ENCODE peak calls at places on chromosomes 3 and 15, in seven cellular contexts. F is activated T-helper 1 cell treated with Interleukin-2 at 50 U/mL for 16 hours, E is GM12892, P is amniotic stem cell, J is ELF-1, K is aorta, O is adipocyte. Q is an unnamed sample.

GRCh38 chr15:59873873-59874272 is 130.2 kb upstream of the FOXB1 start:
- DNase-seq in F (no peak), E (no peak), P (no peak), J (no peak), K (no peak), O (no peak), Q (no peak)

GRCh38 chr3:59142581-59142980 is 92.8 kb upstream of the CFAP20DC start:
- DNase-seq in F (no peak), E (no peak), P (no peak), J (no peak), K (no peak), O (no peak), Q (no peak)

GRCh38 chr3:39413691-39414420 is 7.3 kb downstream of the RPSA start:
- DNase-seq in F (no peak), E (no peak), P (no peak), J (no peak), K (no peak), O (no peak), Q (peak)

GRCh38 chr15:35557544-35557943 is 11.6 kb upstream of the DPH6 start:
- DNase-seq in F (no peak), E (no peak), P (peak), J (no peak), K (no peak), O (peak), Q (peak)

GRCh38 chr3:135240426-135240825 is 445.4 kb downstream of the EPHB1 start:
- DNase-seq in F (no peak), E (no peak), P (no peak), J (peak), K (no peak), O (no peak), Q (no peak)

GRCh38 chr3:61771976-61772375 is 210.6 kb downstream of the PTPRG start:
- DNase-seq in F (no peak), E (no peak), P (no peak), J (no peak), K (no peak), O (no peak), Q (no peak)

GRCh38 chr3:10370429-10370828 is 49.5 kb upstream of the SEC13 start:
- DNase-seq in F (no peak), E (no peak), P (no peak), J (no peak), K (no peak), O (no peak), Q (no peak)

GRCh38 chr3:180311242-180311641 is 274.5 kb upstream of the PEX5L start:
- DNase-seq in F (no peak), E (no peak), P (no peak), J (no peak), K (no peak), O (no peak), Q (no peak)

GRCh38 chr15:67303490-67304363 is 49.1 kb downstream of the IQCH start:
- DNase-seq in F (no peak), E (no peak), P (no peak), J (no peak), K (no peak), O (peak), Q (peak)

GRCh38 chr3:63872135-63872924 is 8.7 kb downstream of the ATXN7 start:
- DNase-seq in F (no peak), E (no peak), P (no peak), J (peak), K (no peak), O (peak), Q (peak)

GRCh38 chr3:87145553-87145952 is 81.6 kb upstream of the CHMP2B start:
- DNase-seq in F (no peak), E (no peak), P (no peak), J (peak), K (no peak), O (no peak), Q (no peak)

GRCh38 chr3:48686538-48687219 is 964 bp upstream of the NCKIPSD start:
- DNase-seq in F (no peak), E (no peak), P (no peak), J (no peak), K (no peak), O (no peak), Q (no peak)

GRCh38 chr3:11910971-11911531 is 64.4 kb upstream of the TAMM41 start:
- DNase-seq in F (no peak), E (no peak), P (no peak), J (no peak), K (peak), O (no peak), Q (no peak)

GRCh38 chr15:45112592-45113379 is 1.2 kb downstream of the DUOX2 start:
- DNase-seq in F (no peak), E (no peak), P (no peak), J (peak), K (peak), O (no peak), Q (no peak)

GRCh38 chr3:12934431-12934830 is 93.1 kb upstream of the RPL32 start:
- DNase-seq in F (no peak), E (no peak), P (no peak), J (no peak), K (peak), O (peak), Q (no peak)

GRCh38 chr3:57048052-57048671 is 12.3 kb upstream of the SPATA12 start:
- DNase-seq in F (no peak), E (no peak), P (no peak), J (no peak), K (no peak), O (peak), Q (peak)

Q was measured in HT-29.